ENCODE peak calls at places on chromosomes 7 and 10, in five cellular contexts. B is fibroblast of lung; J is lower lobe of right lung; L is BE2C; P is CD4-positive, alpha-beta memory T cell. K is an unnamed sample. For H3K4me1, the result is how much of the 10 kb centered on the place peaks cover.

GRCh38 chr10:133364645-133365431 is 7.0 kb upstream of the FUOM start:
- DNase-seq in P (no peak), L (peak), B (no peak), J (no peak), K (no peak)

GRCh38 chr10:28892818-28893547 is 215.7 kb downstream of the BAMBI start:
- DNase-seq in P (no peak), L (no peak), B (peak), J (no peak), K (no peak)

GRCh38 chr7:2796358-2797352 is 47.5 kb downstream of the GNA12 start:
- DNase-seq in J (no peak), B (peak), P (no peak), L (no peak), K (no peak)

GRCh38 chr7:95737828-95738505 is 34.4 kb upstream of the DYNC1I1 start:
- DNase-seq in L (no peak), P (no peak), J (no peak), B (no peak), K (no peak)

GRCh38 chr7:151039850-151040548 is 8.3 kb upstream of the ASIC3 start:
- DNase-seq in L (peak), B (no peak), P (no peak), J (no peak), K (no peak)

GRCh38 chr7:127782075-127782474 is 130.1 kb downstream of the SND1 start:
- DNase-seq in J (no peak), L (peak), B (no peak), P (no peak), K (no peak)

GRCh38 chr10:30387646-30388243 is 38.7 kb upstream of the MTPAP start:
- DNase-seq in L (no peak), J (no peak), P (no peak), B (peak), K (no peak)

GRCh38 chr10:635088-635861 is 54.2 kb downstream of the DIP2C start:
- DNase-seq in P (no peak), J (peak), L (no peak), B (no peak), K (peak)

GRCh38 chr10:49005270-49005669 is 65.6 kb upstream of the LRRC18 start:
- DNase-seq in B (no peak), L (no peak), J (no peak), P (no peak), K (no peak)

GRCh38 chr7:64882341-64883112 is 20.5 kb upstream of the ZNF273 start:
- DNase-seq in L (no peak), J (peak), P (no peak), B (peak), K (no peak)

GRCh38 chr7:31970501-31970900 is 99.7 kb downstream of the PDE1C start:
- DNase-seq in P (no peak), J (no peak), L (no peak), B (no peak), K (no peak)

DNA sequence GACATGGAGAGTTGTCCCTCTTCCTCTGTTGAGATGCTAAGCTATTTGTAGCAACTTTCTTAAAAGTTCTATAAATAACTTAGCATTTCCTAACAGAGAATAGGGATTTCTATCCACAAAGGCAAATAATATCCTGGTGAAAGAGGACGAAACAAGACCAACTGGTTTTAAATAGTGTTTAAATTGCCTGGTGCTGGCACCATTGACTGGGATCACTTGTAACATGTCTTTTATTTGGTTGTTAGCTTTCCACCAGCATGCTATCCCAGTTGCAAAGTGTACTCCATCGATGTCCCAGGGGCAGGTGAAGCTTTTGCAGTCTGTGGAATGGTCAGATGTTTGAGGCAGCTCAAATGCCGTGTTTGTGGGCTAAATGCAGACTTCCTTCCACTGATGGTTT is 3.7 kb downstream of the SUFU start:
- DNase-seq in B (no peak), P (no peak), J (no peak), L (no peak), K (no peak)
- H3K4me1 ChIP-seq in B (under half), P (under half), J (half or more), L (under half), K (under half)

GRCh38 chr10:61941202-61941651 is 39.7 kb downstream of the ARID5B start:
- DNase-seq in B (no peak), L (no peak), P (no peak), J (no peak), K (no peak)
- H3K4me1 ChIP-seq in B (under half), L (under half), P (half or more), J (half or more), K (half or more)

DNA sequence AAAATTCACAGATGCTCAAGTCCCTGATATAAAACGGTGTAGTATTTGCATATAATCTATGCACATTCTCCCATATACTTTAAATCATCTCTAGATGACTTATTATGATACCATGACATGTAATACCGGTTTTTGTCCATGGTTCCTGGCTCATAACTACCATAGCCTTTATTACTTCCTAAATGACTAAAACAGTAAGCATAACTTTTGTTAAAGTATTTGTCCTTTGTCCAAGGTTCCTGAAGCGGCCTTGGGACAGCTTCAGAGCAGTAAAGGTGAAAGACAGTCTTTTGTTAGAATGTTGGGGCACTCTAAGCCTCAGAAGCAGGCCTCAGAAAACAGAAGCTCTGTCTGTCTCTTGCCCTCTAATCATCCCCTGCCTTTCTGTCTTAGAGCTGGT is 4.0 kb downstream of the CRCP start:
- DNase-seq in J (no peak), L (no peak), P (no peak), B (no peak), K (no peak)
- H3K4me1 ChIP-seq in J (half or more), L (under half), P (half or more), B (under half), K (under half)

GRCh38 chr10:125127986-125128385 is 32.4 kb downstream of the CTBP2 start:
- DNase-seq in P (no peak), J (no peak), L (no peak), B (no peak), K (no peak)

GRCh38 chr10:125129076-125129458 is 31.3 kb downstream of the CTBP2 start:
- DNase-seq in J (no peak), L (no peak), P (no peak), B (no peak), K (no peak)

GRCh38 chr10:125125951-125126735 is 34.2 kb downstream of the CTBP2 start:
- DNase-seq in J (no peak), L (no peak), B (no peak), P (no peak), K (no peak)

GRCh38 chr10:125128397-125129075 is 31.8 kb downstream of the CTBP2 start:
- DNase-seq in J (no peak), P (no peak), L (no peak), B (no peak), K (no peak)

GRCh38 chr10:125127110-125127509 is 33.3 kb downstream of the CTBP2 start:
- DNase-seq in P (no peak), J (no peak), L (no peak), B (no peak), K (no peak)
- H3K4me1 ChIP-seq in P (under half), J (under half), L (under half), B (under half), K (under half)

GRCh38 chr10:114802177-114802576 is 19.4 kb upstream of the FHIP2A start:
- DNase-seq in P (no peak), B (no peak), L (no peak), J (no peak), K (no peak)
- H3K4me1 ChIP-seq in P (under half), B (under half), L (under half), J (under half), K (under half)

K was measured in CD8-positive, alpha-beta memory T cell.